ENCODE peak calls at places on chromosomes 16 and 17, in seven cellular contexts. One of them, this sample, is unnamed. For H3K4me1, the result is how much of the 10 kb centered on the place peaks cover.

GRCh38 chr17:14050616-14051015 is 18.7 kb upstream of the COX10 start:
- ATAC-seq in gastrocnemius medialis: no peak
- ATAC-seq in PC-3: no peak
- ATAC-seq in pancreas: no peak
- ATAC-seq in Panc1: no peak
- ATAC-seq in K562: no peak
- ATAC-seq in heart right ventricle: no peak
- ATAC-seq in this sample: no peak

GRCh38 chr17:77585142-77585860 is 373.2 kb upstream of the TNRC6C start:
- ATAC-seq in heart right ventricle: no peak
- ATAC-seq in K562: no peak
- ATAC-seq in pancreas: no peak
- ATAC-seq in gastrocnemius medialis: no peak
- ATAC-seq in Panc1: no peak
- ATAC-seq in PC-3: no peak
- ATAC-seq in this sample: no peak

GRCh38 chr17:3968886-3969524 is 4.8 kb upstream of the ATP2A3 start:
- ATAC-seq in Panc1: no peak
- ATAC-seq in K562: peak
- ATAC-seq in heart right ventricle: no peak
- ATAC-seq in pancreas: no peak
- ATAC-seq in gastrocnemius medialis: no peak
- ATAC-seq in PC-3: no peak
- ATAC-seq in this sample: no peak

GRCh38 chr16:73161977-73162376 is 114.0 kb upstream of the ZFHX3 start:
- ATAC-seq in PC-3: no peak
- ATAC-seq in Panc1: no peak
- ATAC-seq in K562: no peak
- ATAC-seq in pancreas: no peak
- ATAC-seq in gastrocnemius medialis: no peak
- ATAC-seq in heart right ventricle: no peak
- ATAC-seq in this sample: no peak

GRCh38 chr16:78566397-78567073 is 467.1 kb downstream of the WWOX start:
- ATAC-seq in heart right ventricle: no peak
- ATAC-seq in K562: no peak
- ATAC-seq in Panc1: no peak
- ATAC-seq in gastrocnemius medialis: no peak
- ATAC-seq in PC-3: no peak
- ATAC-seq in pancreas: no peak
- ATAC-seq in this sample: no peak

GRCh38 chr16:49521706-49522325 is 148.2 kb downstream of the C16orf78 start:
- ATAC-seq in gastrocnemius medialis: no peak
- ATAC-seq in PC-3: no peak
- ATAC-seq in Panc1: no peak
- ATAC-seq in K562: no peak
- ATAC-seq in heart right ventricle: no peak
- ATAC-seq in pancreas: no peak
- ATAC-seq in this sample: no peak

GRCh38 chr17:8941980-8942617 is 23.4 kb downstream of the PIK3R5 start:
- ATAC-seq in heart right ventricle: no peak
- ATAC-seq in PC-3: no peak
- ATAC-seq in pancreas: no peak
- ATAC-seq in gastrocnemius medialis: no peak
- ATAC-seq in K562: no peak
- ATAC-seq in Panc1: no peak
- ATAC-seq in this sample: no peak

GRCh38 chr16:78684655-78685400 is 585.4 kb downstream of the WWOX start:
- ATAC-seq in K562: no peak
- ATAC-seq in PC-3: no peak
- ATAC-seq in heart right ventricle: peak
- ATAC-seq in gastrocnemius medialis: peak
- ATAC-seq in pancreas: no peak
- ATAC-seq in Panc1: no peak
- ATAC-seq in this sample: peak

GRCh38 chr17:50034504-50035364 is 21.2 kb upstream of the ITGA3 start:
- ATAC-seq in PC-3: no peak
- ATAC-seq in gastrocnemius medialis: no peak
- ATAC-seq in heart right ventricle: no peak
- ATAC-seq in pancreas: no peak
- ATAC-seq in Panc1: no peak
- ATAC-seq in K562: no peak
- ATAC-seq in this sample: no peak

GRCh38 chr17:62816282-62816839 is 8.2 kb upstream of the MARCHF10 start:
- ATAC-seq in gastrocnemius medialis: no peak
- ATAC-seq in pancreas: no peak
- ATAC-seq in Panc1: no peak
- ATAC-seq in K562: no peak
- ATAC-seq in heart right ventricle: no peak
- ATAC-seq in PC-3: no peak
- ATAC-seq in this sample: no peak

GRCh38 chr17:57518587-57519118 is 226.4 kb downstream of the CCDC182 start:
- ATAC-seq in K562: no peak
- ATAC-seq in pancreas: no peak
- ATAC-seq in heart right ventricle: peak
- ATAC-seq in PC-3: no peak
- ATAC-seq in gastrocnemius medialis: peak
- ATAC-seq in Panc1: peak
- ATAC-seq in this sample: no peak

GRCh38 chr16:75589301-75589700 is 23.1 kb downstream of the GABARAPL2 start:
- ATAC-seq in Panc1: no peak
- ATAC-seq in gastrocnemius medialis: no peak
- ATAC-seq in K562: no peak
- ATAC-seq in pancreas: no peak
- ATAC-seq in PC-3: no peak
- ATAC-seq in heart right ventricle: peak
- ATAC-seq in this sample: peak

GRCh38 chr17:330993-331701 is 21.5 kb downstream of the RPH3AL start:
- ATAC-seq in gastrocnemius medialis: no peak
- ATAC-seq in pancreas: no peak
- ATAC-seq in Panc1: no peak
- ATAC-seq in heart right ventricle: peak
- ATAC-seq in PC-3: no peak
- ATAC-seq in K562: no peak
- ATAC-seq in this sample: peak

GRCh38 chr16:70586731-70587130 is 59.6 kb upstream of the IL34 start:
- ATAC-seq in Panc1: no peak
- ATAC-seq in K562: no peak
- ATAC-seq in gastrocnemius medialis: no peak
- ATAC-seq in PC-3: no peak
- ATAC-seq in heart right ventricle: no peak
- ATAC-seq in pancreas: no peak
- ATAC-seq in this sample: no peak
- H3K4me1 ChIP-seq in Panc1: under half
- H3K4me1 ChIP-seq in K562: under half
- H3K4me1 ChIP-seq in gastrocnemius medialis: under half
- H3K4me1 ChIP-seq in PC-3: under half
- H3K4me1 ChIP-seq in heart right ventricle: under half
- H3K4me1 ChIP-seq in pancreas: under half
- H3K4me1 ChIP-seq in this sample: under half

DNA sequence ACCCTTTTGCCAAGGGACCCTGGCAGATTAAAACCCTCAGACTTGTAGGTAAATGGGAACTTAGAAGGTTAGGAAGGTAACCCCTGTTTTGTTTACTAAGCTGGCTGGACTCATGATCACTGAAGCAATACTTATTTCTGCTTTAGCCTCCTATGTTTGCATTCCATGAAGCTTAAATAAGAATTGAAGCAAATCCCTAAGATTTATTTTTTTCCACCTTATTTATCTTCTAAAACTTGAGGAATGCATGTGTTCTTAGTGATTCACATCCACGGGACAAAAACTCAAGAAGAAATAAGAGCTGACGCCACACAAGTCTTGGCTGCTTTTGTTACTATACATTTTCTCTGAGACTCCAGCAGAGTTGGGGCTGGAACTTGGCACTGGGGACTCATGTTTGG is 35.5 kb downstream of the CLUAP1 start:
- ATAC-seq in gastrocnemius medialis: no peak
- ATAC-seq in heart right ventricle: no peak
- ATAC-seq in K562: no peak
- ATAC-seq in pancreas: no peak
- ATAC-seq in Panc1: no peak
- ATAC-seq in PC-3: no peak
- ATAC-seq in this sample: no peak
- H3K27ac ChIP-seq in gastrocnemius medialis: peak
- H3K27ac ChIP-seq in heart right ventricle: no peak
- H3K27ac ChIP-seq in K562: no peak
- H3K27ac ChIP-seq in pancreas: no peak
- H3K27ac ChIP-seq in Panc1: no peak
- H3K27ac ChIP-seq in PC-3: no peak
- H3K27ac ChIP-seq in this sample: peak

GRCh38 chr17:48048321-48049140 is at the start of gene NFE2L1:
- ATAC-seq in Panc1: peak
- ATAC-seq in K562: peak
- ATAC-seq in heart right ventricle: peak
- ATAC-seq in PC-3: peak
- ATAC-seq in gastrocnemius medialis: peak
- ATAC-seq in pancreas: peak
- ATAC-seq in this sample: peak
- H3K4me1 ChIP-seq in Panc1: half or more
- H3K4me1 ChIP-seq in K562: under half
- H3K4me1 ChIP-seq in heart right ventricle: under half
- H3K4me1 ChIP-seq in PC-3: half or more
- H3K4me1 ChIP-seq in gastrocnemius medialis: half or more
- H3K4me1 ChIP-seq in pancreas: under half
- H3K4me1 ChIP-seq in this sample: under half

DNA sequence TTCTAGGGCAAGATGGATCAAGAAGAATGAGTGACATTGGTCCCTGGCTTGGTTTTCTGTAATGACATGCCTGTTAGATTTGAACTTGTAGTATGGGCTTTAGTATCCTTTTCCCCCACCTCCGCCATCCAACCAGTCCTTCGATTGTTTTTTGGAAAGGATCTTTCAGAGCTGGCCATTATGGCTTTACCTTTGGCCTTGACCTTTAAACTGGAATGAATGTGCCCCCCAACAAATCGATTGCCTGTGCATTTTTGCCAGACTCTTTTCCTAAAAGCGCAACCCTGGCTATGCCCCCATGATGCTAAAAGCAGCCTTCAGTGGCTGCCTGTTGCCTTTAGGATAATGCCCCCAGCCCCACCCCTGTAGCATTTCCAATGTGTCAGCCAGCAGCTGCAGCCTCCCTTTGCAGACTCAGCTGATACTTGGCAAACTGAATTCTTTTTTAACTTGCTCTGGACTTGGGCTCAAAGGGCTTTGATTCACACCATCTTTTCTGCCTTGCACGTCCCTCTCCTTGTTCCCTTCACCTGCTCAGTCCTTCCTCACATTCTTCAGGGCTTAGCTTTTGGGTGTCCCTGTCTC is 4.0 kb downstream of the GPRC5C start:
- ATAC-seq in PC-3: no peak
- ATAC-seq in K562: no peak
- ATAC-seq in gastrocnemius medialis: no peak
- ATAC-seq in Panc1: no peak
- ATAC-seq in heart right ventricle: no peak
- ATAC-seq in pancreas: no peak
- ATAC-seq in this sample: no peak
- H3K27ac ChIP-seq in PC-3: no peak
- H3K27ac ChIP-seq in K562: no peak
- H3K27ac ChIP-seq in gastrocnemius medialis: peak
- H3K27ac ChIP-seq in Panc1: no peak
- H3K27ac ChIP-seq in heart right ventricle: no peak
- H3K27ac ChIP-seq in pancreas: peak
- H3K27ac ChIP-seq in this sample: no peak

GRCh38 chr16:2008009-2008526 is 1.6 kb downstream of the ZNF598 start:
- ATAC-seq in Panc1: no peak
- ATAC-seq in gastrocnemius medialis: no peak
- ATAC-seq in PC-3: peak
- ATAC-seq in heart right ventricle: no peak
- ATAC-seq in K562: peak
- ATAC-seq in pancreas: peak
- ATAC-seq in this sample: no peak

GRCh38 chr16:2009791-2010510 is at the start of gene ZNF598:
- ATAC-seq in PC-3: peak
- ATAC-seq in pancreas: peak
- ATAC-seq in K562: peak
- ATAC-seq in gastrocnemius medialis: peak
- ATAC-seq in Panc1: peak
- ATAC-seq in heart right ventricle: peak
- ATAC-seq in this sample: peak

GRCh38 chr16:2008631-2009301 is 855 bp downstream of the ZNF598 start:
- ATAC-seq in pancreas: peak
- ATAC-seq in PC-3: no peak
- ATAC-seq in heart right ventricle: no peak
- ATAC-seq in gastrocnemius medialis: no peak
- ATAC-seq in Panc1: no peak
- ATAC-seq in K562: peak
- ATAC-seq in this sample: no peak

GRCh38 chr16:2007081-2007836 is 2.4 kb downstream of the ZNF598 start:
- ATAC-seq in heart right ventricle: no peak
- ATAC-seq in pancreas: no peak
- ATAC-seq in K562: no peak
- ATAC-seq in gastrocnemius medialis: no peak
- ATAC-seq in Panc1: no peak
- ATAC-seq in PC-3: no peak
- ATAC-seq in this sample: no peak

DNA sequence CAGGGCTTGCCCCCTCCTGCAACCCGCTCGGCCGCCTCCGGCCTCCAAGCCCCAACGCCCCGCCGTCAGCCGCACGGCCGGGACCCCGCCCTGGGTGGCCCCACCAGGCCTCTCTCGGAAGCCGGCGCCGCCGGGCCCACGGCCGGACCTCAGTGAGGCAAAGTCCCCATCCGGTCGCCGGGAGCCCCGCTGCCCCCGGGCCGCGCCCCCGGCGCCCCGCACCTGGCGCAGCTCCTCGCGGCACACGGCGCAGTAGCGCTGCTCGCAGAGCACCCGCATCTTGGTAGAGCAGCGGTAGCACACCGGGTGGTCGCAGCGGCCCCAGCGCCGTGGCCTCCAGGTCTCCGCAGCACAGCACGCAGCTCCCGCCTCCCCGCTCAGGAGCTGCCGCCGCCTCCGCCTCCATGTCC is 314 bp downstream of the ZNF598 start:
- ATAC-seq in gastrocnemius medialis: peak
- ATAC-seq in pancreas: no peak
- ATAC-seq in heart right ventricle: peak
- ATAC-seq in Panc1: peak
- ATAC-seq in K562: peak
- ATAC-seq in PC-3: peak
- ATAC-seq in this sample: peak
- H3K4me1 ChIP-seq in gastrocnemius medialis: half or more
- H3K4me1 ChIP-seq in pancreas: under half
- H3K4me1 ChIP-seq in heart right ventricle: under half
- H3K4me1 ChIP-seq in Panc1: under half
- H3K4me1 ChIP-seq in K562: under half
- H3K4me1 ChIP-seq in PC-3: under half
- H3K4me1 ChIP-seq in this sample: under half

GRCh38 chr16:622920-623280 is 7.9 kb upstream of the WFIKKN1 start:
- ATAC-seq in PC-3: no peak
- ATAC-seq in pancreas: no peak
- ATAC-seq in heart right ventricle: no peak
- ATAC-seq in K562: peak
- ATAC-seq in gastrocnemius medialis: no peak
- ATAC-seq in Panc1: no peak
- ATAC-seq in this sample: no peak
- H3K27ac ChIP-seq in PC-3: no peak
- H3K27ac ChIP-seq in pancreas: no peak
- H3K27ac ChIP-seq in heart right ventricle: no peak
- H3K27ac ChIP-seq in K562: peak
- H3K27ac ChIP-seq in gastrocnemius medialis: no peak
- H3K27ac ChIP-seq in Panc1: no peak
- H3K27ac ChIP-seq in this sample: peak

This sample was measured in gastroesophageal sphincter.